ENCODE peak calls at places on chromosomes 16 and 17, in seven cellular contexts. One of them, this sample, is unnamed.

GRCh38 chr16:56793504-56793903 is 63.6 kb downstream of the NUP93 start:
- DNase-seq in lung: no peak
- DNase-seq in adrenal gland: peak; percentile 18
- DNase-seq in pancreas: no peak
- DNase-seq in esophagus squamous epithelium: no peak
- DNase-seq in stomach: no peak
- DNase-seq in upper lobe of right lung: no peak
- DNase-seq in this sample: peak; percentile 30

GRCh38 chr16:9602201-9602600 is 510.8 kb downstream of the HAPSTR1 start:
- DNase-seq in lung: no peak
- DNase-seq in adrenal gland: no peak
- DNase-seq in pancreas: no peak
- DNase-seq in esophagus squamous epithelium: no peak
- DNase-seq in stomach: no peak
- DNase-seq in upper lobe of right lung: no peak
- DNase-seq in this sample: no peak

GRCh38 chr17:72510454-72511016 is 389.7 kb downstream of the SOX9 start:
- DNase-seq in lung: no peak
- DNase-seq in adrenal gland: no peak
- DNase-seq in pancreas: peak; percentile 27
- DNase-seq in esophagus squamous epithelium: no peak
- DNase-seq in stomach: no peak
- DNase-seq in upper lobe of right lung: no peak
- DNase-seq in this sample: no peak

GRCh38 chr16:51822471-51822870 is 671.4 kb upstream of the SALL1 start:
- DNase-seq in lung: no peak
- DNase-seq in adrenal gland: no peak
- DNase-seq in pancreas: no peak
- DNase-seq in esophagus squamous epithelium: no peak
- DNase-seq in stomach: no peak
- DNase-seq in upper lobe of right lung: no peak
- DNase-seq in this sample: no peak

GRCh38 chr17:67528751-67529436 is 151.8 kb downstream of the PITPNC1 start:
- DNase-seq in lung: peak; percentile 67
- DNase-seq in adrenal gland: peak; percentile 99
- DNase-seq in pancreas: peak; percentile 94
- DNase-seq in esophagus squamous epithelium: no peak
- DNase-seq in stomach: peak; percentile 80
- DNase-seq in upper lobe of right lung: peak; percentile 83
- DNase-seq in this sample: peak; percentile 84

GRCh38 chr17:65902831-65903549 is 288.9 kb downstream of the CEP112 start:
- DNase-seq in lung: no peak
- DNase-seq in adrenal gland: peak; percentile 50
- DNase-seq in pancreas: peak; percentile 27
- DNase-seq in esophagus squamous epithelium: no peak
- DNase-seq in stomach: no peak
- DNase-seq in upper lobe of right lung: no peak
- DNase-seq in this sample: no peak

GRCh38 chr17:73990290-73990689 is 213.2 kb upstream of the RPL38 start:
- DNase-seq in lung: no peak
- DNase-seq in adrenal gland: no peak
- DNase-seq in pancreas: no peak
- DNase-seq in esophagus squamous epithelium: no peak
- DNase-seq in stomach: no peak
- DNase-seq in upper lobe of right lung: no peak
- DNase-seq in this sample: no peak

GRCh38 chr16:80527297-80527696 is 13.5 kb upstream of the DYNLRB2 start:
- DNase-seq in lung: no peak
- DNase-seq in adrenal gland: peak; percentile 23
- DNase-seq in pancreas: no peak
- DNase-seq in esophagus squamous epithelium: no peak
- DNase-seq in stomach: no peak
- DNase-seq in upper lobe of right lung: no peak
- DNase-seq in this sample: peak; percentile 36

GRCh38 chr16:54318941-54319340 is 32.4 kb upstream of the IRX3 start:
- DNase-seq in lung: no peak
- DNase-seq in adrenal gland: no peak
- DNase-seq in pancreas: no peak
- DNase-seq in esophagus squamous epithelium: no peak
- DNase-seq in stomach: no peak
- DNase-seq in upper lobe of right lung: no peak
- DNase-seq in this sample: no peak

GRCh38 chr17:31869031-31869430 is 10.0 kb upstream of the COPRS start:
- DNase-seq in lung: no peak
- DNase-seq in adrenal gland: no peak
- DNase-seq in pancreas: no peak
- DNase-seq in esophagus squamous epithelium: no peak
- DNase-seq in stomach: no peak
- DNase-seq in upper lobe of right lung: no peak
- DNase-seq in this sample: no peak

GRCh38 chr16:81697886-81698635 is 81.0 kb upstream of the PLCG2 start:
- DNase-seq in lung: no peak
- DNase-seq in adrenal gland: no peak
- DNase-seq in pancreas: no peak
- DNase-seq in esophagus squamous epithelium: no peak
- DNase-seq in stomach: no peak
- DNase-seq in upper lobe of right lung: peak; percentile 50
- DNase-seq in this sample: no peak

GRCh38 chr16:74073471-74073870 is 223.1 kb upstream of the PSMD7 start:
- DNase-seq in lung: no peak
- DNase-seq in adrenal gland: no peak
- DNase-seq in pancreas: no peak
- DNase-seq in esophagus squamous epithelium: no peak
- DNase-seq in stomach: no peak
- DNase-seq in upper lobe of right lung: no peak
- DNase-seq in this sample: no peak

GRCh38 chr16:72942021-72942420 is 105.9 kb downstream of the ZFHX3 start:
- DNase-seq in lung: no peak
- DNase-seq in adrenal gland: no peak
- DNase-seq in pancreas: no peak
- DNase-seq in esophagus squamous epithelium: no peak
- DNase-seq in stomach: no peak
- DNase-seq in upper lobe of right lung: no peak
- DNase-seq in this sample: no peak

GRCh38 chr17:65527857-65528591 is 33.4 kb downstream of the AXIN2 start:
- DNase-seq in lung: no peak
- DNase-seq in adrenal gland: no peak
- DNase-seq in pancreas: no peak
- DNase-seq in esophagus squamous epithelium: no peak
- DNase-seq in stomach: no peak
- DNase-seq in upper lobe of right lung: no peak
- DNase-seq in this sample: no peak

GRCh38 chr16:25633549-25633948 is 58.2 kb upstream of the HS3ST4 start:
- DNase-seq in lung: no peak
- DNase-seq in adrenal gland: peak; percentile 17
- DNase-seq in pancreas: no peak
- DNase-seq in esophagus squamous epithelium: no peak
- DNase-seq in stomach: no peak
- DNase-seq in upper lobe of right lung: no peak
- DNase-seq in this sample: no peak

GRCh38 chr17:10197721-10198508 is 491 bp downstream of the GAS7 start:
- DNase-seq in lung: no peak
- DNase-seq in adrenal gland: no peak
- DNase-seq in pancreas: no peak
- DNase-seq in esophagus squamous epithelium: no peak
- DNase-seq in stomach: no peak
- DNase-seq in upper lobe of right lung: peak; percentile 70
- DNase-seq in this sample: no peak

GRCh38 chr17:67440311-67441051 is 63.4 kb downstream of the PITPNC1 start:
- DNase-seq in lung: no peak
- DNase-seq in adrenal gland: no peak
- DNase-seq in pancreas: no peak
- DNase-seq in esophagus squamous epithelium: no peak
- DNase-seq in stomach: no peak
- DNase-seq in upper lobe of right lung: no peak
- DNase-seq in this sample: no peak

GRCh38 chr17:82836823-82837357 is 2.9 kb downstream of the ZNF750 start:
- DNase-seq in lung: no peak
- DNase-seq in adrenal gland: no peak
- DNase-seq in pancreas: no peak
- DNase-seq in esophagus squamous epithelium: no peak
- DNase-seq in stomach: no peak
- DNase-seq in upper lobe of right lung: peak; percentile 39
- DNase-seq in this sample: no peak

GRCh38 chr16:11797166-11797956 is at the start of gene ZC3H7A:
- DNase-seq in lung: peak; percentile 96
- DNase-seq in adrenal gland: peak; percentile 99
- DNase-seq in pancreas: peak; percentile 97
- DNase-seq in esophagus squamous epithelium: peak; percentile 76
- DNase-seq in stomach: peak; percentile 97
- DNase-seq in upper lobe of right lung: peak; percentile 99
- DNase-seq in this sample: peak; percentile 96

GRCh38 chr17:1013729-1014090 is 16.8 kb downstream of the TIMM22 start:
- DNase-seq in lung: no peak
- DNase-seq in adrenal gland: no peak
- DNase-seq in pancreas: no peak
- DNase-seq in esophagus squamous epithelium: no peak
- DNase-seq in stomach: no peak
- DNase-seq in upper lobe of right lung: no peak
- DNase-seq in this sample: no peak

DNA sequence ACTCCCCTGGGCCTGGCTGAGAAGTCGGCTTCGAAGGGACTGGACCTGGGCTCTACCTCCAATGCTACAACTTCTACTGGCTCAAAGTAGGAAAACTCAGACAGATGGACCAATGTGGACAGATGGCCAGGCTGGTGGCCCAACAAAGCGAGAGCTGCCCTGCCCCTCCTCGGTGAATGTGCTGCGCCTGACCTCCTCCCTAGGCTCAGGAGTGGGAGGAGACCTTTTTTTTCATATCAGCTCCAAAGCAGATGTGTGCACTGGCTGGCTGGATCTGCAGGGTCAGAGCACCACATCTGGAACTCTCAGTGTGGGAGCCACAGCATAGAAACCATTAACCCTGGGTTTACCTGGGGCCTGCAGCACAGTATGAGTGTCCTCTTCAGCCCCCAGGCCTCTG is 20.8 kb downstream of the ATP6V0D1 start:
- DNase-seq in lung: no peak
- DNase-seq in adrenal gland: no peak
- DNase-seq in pancreas: no peak
- DNase-seq in esophagus squamous epithelium: no peak
- DNase-seq in stomach: no peak
- DNase-seq in upper lobe of right lung: no peak
- DNase-seq in this sample: peak; percentile 65
- H3K4me1 ChIP-seq in lung: peaks cover 61% of the 10 kb centered on the region
- H3K4me1 ChIP-seq in adrenal gland: peaks cover 76% of the 10 kb centered on the region
- H3K4me1 ChIP-seq in pancreas: peaks cover 66% of the 10 kb centered on the region
- H3K4me1 ChIP-seq in esophagus squamous epithelium: peaks cover 73% of the 10 kb centered on the region
- H3K4me1 ChIP-seq in stomach: peaks cover 82% of the 10 kb centered on the region
- H3K4me1 ChIP-seq in upper lobe of right lung: peaks cover 67% of the 10 kb centered on the region
- H3K4me1 ChIP-seq in this sample: peaks cover 90% of the 10 kb centered on the region

GRCh38 chr17:40121191-40121885 is 433 bp upstream of the MSL1 start:
- DNase-seq in lung: peak; percentile 42
- DNase-seq in adrenal gland: peak; percentile 47
- DNase-seq in pancreas: no peak
- DNase-seq in esophagus squamous epithelium: no peak
- DNase-seq in stomach: no peak
- DNase-seq in upper lobe of right lung: peak; percentile 78
- DNase-seq in this sample: peak; percentile 73

GRCh38 chr17:40123811-40124114 is 2.0 kb downstream of the MSL1 start:
- DNase-seq in lung: no peak
- DNase-seq in adrenal gland: no peak
- DNase-seq in pancreas: no peak
- DNase-seq in esophagus squamous epithelium: no peak
- DNase-seq in stomach: no peak
- DNase-seq in upper lobe of right lung: no peak
- DNase-seq in this sample: no peak

GRCh38 chr17:40121886-40122465 is at the start of gene MSL1:
- DNase-seq in lung: peak; percentile 84
- DNase-seq in adrenal gland: peak; percentile 85
- DNase-seq in pancreas: peak; percentile 84
- DNase-seq in esophagus squamous epithelium: no peak
- DNase-seq in stomach: peak; percentile 90
- DNase-seq in upper lobe of right lung: peak; percentile 95
- DNase-seq in this sample: peak; percentile 91

GRCh38 chr17:40122944-40123810 is 1.4 kb downstream of the MSL1 start:
- DNase-seq in lung: peak; percentile 55
- DNase-seq in adrenal gland: no peak
- DNase-seq in pancreas: peak; percentile 61
- DNase-seq in esophagus squamous epithelium: no peak
- DNase-seq in stomach: no peak
- DNase-seq in upper lobe of right lung: peak; percentile 66
- DNase-seq in this sample: peak; percentile 68

DNA sequence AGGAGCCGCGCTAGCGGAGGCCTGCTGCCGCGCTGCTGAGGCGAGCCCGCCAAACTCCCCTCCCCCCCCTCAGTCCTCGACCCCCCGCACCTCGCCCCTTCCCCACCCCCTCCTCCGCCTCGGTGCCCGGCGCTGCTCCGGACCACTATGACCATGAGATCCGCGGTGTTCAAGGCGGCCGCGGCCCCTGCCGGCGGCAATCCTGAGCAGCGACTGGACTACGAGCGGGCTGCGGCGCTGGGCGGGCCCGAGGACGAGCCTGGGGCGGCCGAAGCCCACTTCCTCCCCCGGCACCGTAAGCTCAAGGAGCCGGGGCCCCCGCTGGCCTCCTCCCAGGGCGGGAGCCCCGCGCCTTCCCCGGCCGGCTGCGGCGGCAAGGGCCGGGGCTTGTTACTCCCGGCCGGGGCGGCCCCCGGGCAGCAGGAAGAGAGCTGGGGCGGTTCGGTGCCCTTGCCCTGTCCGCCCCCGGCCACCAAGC is 734 bp downstream of the MSL1 start:
- DNase-seq in lung: peak; percentile 38
- DNase-seq in adrenal gland: no peak
- DNase-seq in pancreas: peak; percentile 62
- DNase-seq in esophagus squamous epithelium: no peak
- DNase-seq in stomach: no peak
- DNase-seq in upper lobe of right lung: peak; percentile 85
- DNase-seq in this sample: peak; percentile 58
- TF ChIP-seq CTCF in lung: no peak
- TF ChIP-seq CTCF in adrenal gland: peak; percentile 2
- TF ChIP-seq CTCF in pancreas: no peak
- TF ChIP-seq CTCF in esophagus squamous epithelium: no peak
- TF ChIP-seq CTCF in stomach: no peak
- TF ChIP-seq CTCF in upper lobe of right lung: peak; percentile 15
- TF ChIP-seq CTCF in this sample: no peak

DNA sequence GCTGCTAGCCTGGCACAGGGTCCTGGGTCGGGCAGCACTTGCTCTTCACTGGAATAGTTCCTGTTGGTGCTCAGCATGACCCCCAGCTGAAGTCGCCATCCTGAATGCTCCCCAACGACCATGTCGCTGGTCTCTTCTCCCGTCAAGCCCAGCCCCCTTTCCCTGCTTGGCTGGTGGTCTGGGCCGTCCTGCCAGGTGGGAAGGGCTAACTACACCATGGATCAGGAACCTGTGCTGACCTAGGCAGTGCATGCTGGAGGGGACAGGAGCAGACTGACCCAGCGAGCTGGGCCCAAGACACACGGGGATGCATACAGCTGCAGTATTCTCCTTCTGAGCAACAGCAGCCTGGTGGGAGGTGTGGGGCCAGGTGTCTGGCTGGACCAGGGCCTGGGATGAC is 9.2 kb upstream of the SREBF1 start:
- DNase-seq in lung: no peak
- DNase-seq in adrenal gland: no peak
- DNase-seq in pancreas: no peak
- DNase-seq in esophagus squamous epithelium: no peak
- DNase-seq in stomach: no peak
- DNase-seq in upper lobe of right lung: no peak
- DNase-seq in this sample: no peak
- H3K4me1 ChIP-seq in lung: peaks cover 33% of the 10 kb centered on the region
- H3K4me1 ChIP-seq in adrenal gland: peaks cover 36% of the 10 kb centered on the region
- H3K4me1 ChIP-seq in pancreas: peaks cover 17% of the 10 kb centered on the region
- H3K4me1 ChIP-seq in esophagus squamous epithelium: peaks cover 47% of the 10 kb centered on the region
- H3K4me1 ChIP-seq in stomach: peaks cover 21% of the 10 kb centered on the region
- H3K4me1 ChIP-seq in upper lobe of right lung: peaks cover 60% of the 10 kb centered on the region
- H3K4me1 ChIP-seq in this sample: peaks cover 19% of the 10 kb centered on the region

GRCh38 chr17:27568811-27569210 is 62.2 kb upstream of the LGALS9 start:
- DNase-seq in lung: no peak
- DNase-seq in adrenal gland: no peak
- DNase-seq in pancreas: no peak
- DNase-seq in esophagus squamous epithelium: no peak
- DNase-seq in stomach: no peak
- DNase-seq in upper lobe of right lung: no peak
- DNase-seq in this sample: no peak
- TF ChIP-seq CTCF in lung: no peak
- TF ChIP-seq CTCF in adrenal gland: no peak
- TF ChIP-seq CTCF in pancreas: no peak
- TF ChIP-seq CTCF in esophagus squamous epithelium: no peak
- TF ChIP-seq CTCF in stomach: no peak
- TF ChIP-seq CTCF in upper lobe of right lung: no peak
- TF ChIP-seq CTCF in this sample: no peak